ENCODE peak calls at places on chromosomes 3 and 15, in four cellular contexts. One of them, this sample, is unnamed.

GRCh38 chr3:61381745-61382392 is 130.6 kb upstream of the FHIT start:
- DNase-seq in K562: peak
- DNase-seq in HepG2: peak
- DNase-seq in GM12878: no peak
- DNase-seq in this sample: peak

GRCh38 chr3:70049761-70050160 is 50.2 kb downstream of the SAMMSON start:
- DNase-seq in GM12878: no peak
- DNase-seq in HepG2: no peak
- DNase-seq in K562: no peak
- DNase-seq in this sample: no peak

GRCh38 chr15:29568840-29569532 is 253.3 kb downstream of the TJP1 start:
- DNase-seq in HepG2: peak
- DNase-seq in GM12878: no peak
- DNase-seq in K562: no peak
- DNase-seq in this sample: peak

GRCh38 chr3:38843898-38844297 is 27.9 kb upstream of the SCN10A start:
- DNase-seq in HepG2: peak
- DNase-seq in K562: no peak
- DNase-seq in GM12878: no peak
- DNase-seq in this sample: peak

GRCh38 chr15:51299187-51300015 is 39.0 kb downstream of the CYP19A1 start:
- DNase-seq in GM12878: no peak
- DNase-seq in K562: no peak
- DNase-seq in HepG2: peak
- DNase-seq in this sample: no peak

GRCh38 chr15:60673918-60674558 is 195.1 kb upstream of the ICE2 start:
- DNase-seq in K562: no peak
- DNase-seq in HepG2: peak
- DNase-seq in GM12878: no peak
- DNase-seq in this sample: peak

GRCh38 chr15:58332676-58333400 is 99.0 kb upstream of the LIPC start:
- DNase-seq in HepG2: peak
- DNase-seq in GM12878: no peak
- DNase-seq in K562: peak
- DNase-seq in this sample: no peak

GRCh38 chr3:21781371-21781770 is 30.4 kb upstream of the ZNF385D start:
- DNase-seq in HepG2: no peak
- DNase-seq in K562: no peak
- DNase-seq in GM12878: no peak
- DNase-seq in this sample: no peak

GRCh38 chr15:70528270-70528706 is 235.1 kb downstream of the UACA start:
- DNase-seq in HepG2: peak
- DNase-seq in GM12878: peak
- DNase-seq in K562: no peak
- DNase-seq in this sample: no peak

GRCh38 chr15:38522922-38523321 is 41.7 kb downstream of the RASGRP1 start:
- DNase-seq in HepG2: no peak
- DNase-seq in GM12878: no peak
- DNase-seq in K562: no peak
- DNase-seq in this sample: no peak

GRCh38 chr3:196996454-196997265 is 28.0 kb upstream of the PIGZ start:
- DNase-seq in K562: no peak
- DNase-seq in GM12878: no peak
- DNase-seq in HepG2: no peak
- DNase-seq in this sample: no peak

GRCh38 chr3:191329654-191330308 is 545 bp downstream of the UTS2B start:
- DNase-seq in K562: peak
- DNase-seq in GM12878: no peak
- DNase-seq in HepG2: peak
- DNase-seq in this sample: peak

DNA sequence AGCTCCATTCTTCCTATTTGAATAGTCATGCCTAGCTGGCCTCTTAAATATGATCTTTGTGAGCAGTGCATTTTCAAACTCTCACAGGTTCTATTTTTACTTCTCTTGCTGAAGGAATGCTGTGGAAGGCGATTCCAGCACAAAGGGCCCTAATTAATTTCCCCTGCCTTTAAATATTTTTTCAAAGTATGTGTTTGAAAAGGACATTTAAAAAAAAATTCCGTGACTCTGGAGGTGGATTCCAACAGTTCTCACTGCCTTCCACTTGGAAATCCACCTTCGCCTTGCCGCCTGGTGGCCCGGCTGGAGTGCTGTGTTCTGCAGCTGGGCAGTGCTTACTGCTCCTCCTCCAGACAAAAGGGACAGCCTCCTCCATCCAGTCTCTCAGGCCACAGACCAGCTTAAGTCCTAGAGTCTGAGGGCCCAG is 61.5 kb upstream of the CORO2B start:
- DNase-seq in GM12878: no peak
- DNase-seq in K562: no peak
- DNase-seq in HepG2: no peak
- DNase-seq in this sample: no peak
- TF ChIP-seq TARDBP in GM12878: no peak
- TF ChIP-seq TARDBP in K562: no peak
- TF ChIP-seq TARDBP in HepG2: no peak
- TF ChIP-seq TARDBP in this sample: no peak

DNA sequence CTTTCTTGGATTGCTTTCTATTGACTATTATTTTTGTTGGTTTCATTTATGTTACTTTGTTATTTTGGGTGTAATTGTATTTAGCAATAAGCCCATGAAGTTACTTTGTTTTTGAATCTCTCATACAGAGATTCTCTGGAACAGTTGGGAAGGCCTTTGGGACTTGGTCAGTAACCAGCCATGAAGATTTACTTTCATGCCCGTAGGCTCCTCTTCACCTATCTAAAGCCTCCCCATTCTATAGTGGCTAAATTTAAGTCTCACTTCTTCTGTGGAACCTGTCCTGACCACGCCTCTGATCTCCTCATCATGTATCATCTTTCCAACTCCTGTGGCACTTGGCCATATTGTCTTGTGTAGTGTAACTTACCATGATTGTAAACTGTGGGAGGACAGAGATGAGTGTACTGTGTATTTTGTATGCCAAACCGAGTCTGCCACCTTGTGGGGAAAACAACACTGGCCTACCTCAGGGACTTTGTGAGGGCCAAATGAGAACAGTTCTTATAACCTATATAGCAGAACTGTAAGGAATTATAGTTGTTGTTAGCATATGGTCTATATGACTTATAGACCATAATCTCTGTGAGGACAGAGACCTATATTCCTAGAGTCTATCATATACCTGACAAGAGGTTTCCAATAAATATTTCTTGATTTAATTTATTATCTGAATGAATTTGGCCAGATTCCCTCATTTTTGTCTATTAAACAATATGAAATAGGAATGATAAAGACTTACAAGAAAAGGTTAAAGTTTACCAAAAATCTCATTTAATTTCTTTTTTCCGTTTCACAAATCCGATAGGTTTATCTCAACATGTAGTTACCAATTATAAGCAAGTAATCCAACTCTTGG is 75.0 kb downstream of the STARD9 start:
- DNase-seq in K562: peak
- DNase-seq in GM12878: peak
- DNase-seq in HepG2: peak
- DNase-seq in this sample: peak
- TF ChIP-seq SP1 in K562: no peak
- TF ChIP-seq SP1 in GM12878: no peak
- TF ChIP-seq SP1 in HepG2: no peak
- TF ChIP-seq SP1 in this sample: no peak

GRCh38 chr3:188349963-188350332 is 196.0 kb downstream of the LPP start:
- DNase-seq in HepG2: no peak
- DNase-seq in K562: no peak
- DNase-seq in GM12878: no peak
- DNase-seq in this sample: no peak

GRCh38 chr3:188351648-188352047 is 197.7 kb downstream of the LPP start:
- DNase-seq in HepG2: no peak
- DNase-seq in K562: no peak
- DNase-seq in GM12878: no peak
- DNase-seq in this sample: no peak

GRCh38 chr3:188349276-188349962 is 195.5 kb downstream of the LPP start:
- DNase-seq in K562: no peak
- DNase-seq in GM12878: no peak
- DNase-seq in HepG2: no peak
- DNase-seq in this sample: no peak

GRCh38 chr3:188350956-188351355 is 197.0 kb downstream of the LPP start:
- DNase-seq in GM12878: no peak
- DNase-seq in K562: no peak
- DNase-seq in HepG2: no peak
- DNase-seq in this sample: no peak

GRCh38 chr3:188348445-188349244 is 194.7 kb downstream of the LPP start:
- DNase-seq in K562: no peak
- DNase-seq in GM12878: no peak
- DNase-seq in HepG2: peak
- DNase-seq in this sample: no peak
- TF ChIP-seq FOXK2 in K562: no peak
- TF ChIP-seq FOXK2 in GM12878: no peak
- TF ChIP-seq FOXK2 in HepG2: no peak
- TF ChIP-seq FOXK2 in this sample: no peak

GRCh38 chr3:156816794-156817741 is 9.1 kb upstream of the LEKR1 start:
- DNase-seq in HepG2: no peak
- DNase-seq in GM12878: peak
- DNase-seq in K562: peak
- DNase-seq in this sample: peak
- TF ChIP-seq TARDBP in HepG2: no peak
- TF ChIP-seq TARDBP in GM12878: peak
- TF ChIP-seq TARDBP in K562: no peak
- TF ChIP-seq TARDBP in this sample: no peak

GRCh38 chr15:82294061-82294690 is 31.6 kb downstream of the SAXO2 start:
- DNase-seq in HepG2: no peak
- DNase-seq in GM12878: no peak
- DNase-seq in K562: no peak
- DNase-seq in this sample: no peak
- TF ChIP-seq SP1 in HepG2: no peak
- TF ChIP-seq SP1 in GM12878: no peak
- TF ChIP-seq SP1 in K562: no peak
- TF ChIP-seq SP1 in this sample: no peak

DNA sequence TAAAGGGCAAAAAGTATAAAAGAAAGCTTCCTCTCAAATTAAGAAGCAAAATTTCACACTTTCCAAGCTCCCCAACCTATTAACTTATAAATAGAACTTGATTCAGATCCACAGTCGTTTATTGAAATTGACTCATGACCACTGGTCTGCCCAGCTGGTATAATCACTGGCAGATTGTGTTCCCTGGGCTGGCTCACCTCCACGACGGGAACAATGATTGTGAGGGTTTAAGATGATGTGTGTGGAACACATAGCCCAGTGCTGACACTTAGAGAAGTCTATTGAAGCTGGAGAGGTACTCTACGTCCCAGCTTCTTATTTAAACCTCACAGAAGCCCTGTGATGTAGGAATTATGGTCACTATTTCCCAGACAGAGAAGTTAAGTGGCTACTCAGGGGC is 90.4 kb downstream of the MB21D2 start:
- DNase-seq in HepG2: no peak
- DNase-seq in GM12878: no peak
- DNase-seq in K562: no peak
- DNase-seq in this sample: no peak
- TF ChIP-seq FOXK2 in HepG2: no peak
- TF ChIP-seq FOXK2 in GM12878: no peak
- TF ChIP-seq FOXK2 in K562: no peak
- TF ChIP-seq FOXK2 in this sample: no peak

GRCh38 chr3:173785004-173785403 is 387.5 kb downstream of the NLGN1 start:
- DNase-seq in K562: no peak
- DNase-seq in HepG2: no peak
- DNase-seq in GM12878: no peak
- DNase-seq in this sample: peak

GRCh38 chr3:173793963-173794362 is 396.4 kb downstream of the NLGN1 start:
- DNase-seq in K562: no peak
- DNase-seq in HepG2: no peak
- DNase-seq in GM12878: no peak
- DNase-seq in this sample: no peak

DNA sequence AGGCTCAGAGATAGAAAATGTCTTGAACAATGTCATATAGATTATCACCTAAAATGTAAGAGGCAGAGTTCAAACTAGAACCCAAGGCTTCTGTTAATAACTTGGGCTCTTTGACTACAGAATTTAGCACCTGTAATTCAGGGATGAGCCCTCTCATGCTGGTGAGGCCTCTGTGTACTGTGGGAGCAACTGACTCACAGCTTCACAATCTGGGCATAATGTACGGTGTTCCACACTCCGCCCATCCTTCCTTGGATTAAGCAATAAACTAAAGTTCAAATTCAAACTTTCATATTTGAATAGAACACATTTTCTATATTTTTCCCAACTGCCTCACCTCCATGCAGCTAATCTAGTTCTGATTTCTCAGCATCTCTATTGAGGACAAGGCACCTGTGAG is 392.0 kb downstream of the NLGN1 start:
- DNase-seq in GM12878: no peak
- DNase-seq in K562: no peak
- DNase-seq in HepG2: no peak
- DNase-seq in this sample: no peak
- TF ChIP-seq TARDBP in GM12878: no peak
- TF ChIP-seq TARDBP in K562: no peak
- TF ChIP-seq TARDBP in HepG2: no peak
- TF ChIP-seq TARDBP in this sample: no peak